ENCODE peak calls at places on chromosomes 3 and 15, in eight cellular contexts. U, O, R, E, D, S, V and K are unnamed samples.

GRCh38 chr3:12237912-12238650 is 50.8 kb upstream of the PPARG start:
- DNase-seq in R (no peak), O (no peak), E (no peak), U (no peak), S (no peak), D (no peak), V (no peak), K (no peak)

GRCh38 chr3:15454965-15455364 is 27.6 kb downstream of the EAF1 start:
- DNase-seq in S (no peak), V (no peak), E (no peak), O (peak; percentile 12), R (no peak), D (no peak), U (no peak), K (no peak)

GRCh38 chr3:42402394-42403100 is 7.9 kb downstream of the LYZL4 start:
- DNase-seq in O (no peak), U (no peak), E (no peak), V (no peak), R (no peak), D (no peak), S (no peak), K (no peak)

GRCh38 chr15:66154581-66154980 is 99.0 kb downstream of the MEGF11 start:
- DNase-seq in O (no peak), R (no peak), E (no peak), S (no peak), U (no peak), V (no peak), D (no peak), K (no peak)

GRCh38 chr15:65101418-65101890 is 13.5 kb downstream of the UBAP1L start:
- DNase-seq in V (no peak), R (peak; percentile 83), U (no peak), S (peak; percentile 79), D (peak; percentile 60), E (peak; percentile 61), O (peak; percentile 90), K (peak; percentile 58)

GRCh38 chr3:70516081-70516480 is 203.6 kb upstream of the MDFIC2 start:
- DNase-seq in D (no peak), R (no peak), U (no peak), V (no peak), S (no peak), O (no peak), E (no peak), K (no peak)

GRCh38 chr15:81071130-81071529 is 62.9 kb upstream of the CFAP161 start:
- DNase-seq in D (peak; percentile 56), V (no peak), S (no peak), E (no peak), R (peak; percentile 68), O (no peak), U (no peak), K (no peak)

GRCh38 chr3:177378168-177378567 is 180.9 kb upstream of the TBL1XR1 start:
- DNase-seq in E (no peak), O (no peak), R (no peak), D (no peak), U (no peak), V (no peak), S (no peak), K (no peak)

GRCh38 chr3:25589104-25589782 is 75.5 kb downstream of the TOP2B start:
- DNase-seq in R (no peak), E (no peak), V (no peak), D (no peak), U (no peak), O (no peak), S (no peak), K (no peak)

GRCh38 chr3:177624523-177625495 is 427.5 kb upstream of the TBL1XR1 start:
- DNase-seq in E (no peak), R (no peak), S (no peak), D (peak; percentile 36), U (no peak), V (no peak), O (no peak), K (no peak)

GRCh38 chr3:17639257-17639656 is 103.2 kb downstream of the TBC1D5 start:
- DNase-seq in S (no peak), D (peak; percentile 66), E (no peak), U (no peak), V (no peak), R (peak; percentile 78), O (no peak), K (no peak)

GRCh38 chr15:100807028-100807427 is 72.6 kb upstream of the ALDH1A3 start:
- DNase-seq in E (no peak), V (no peak), D (no peak), S (no peak), U (no peak), O (no peak), R (no peak), K (no peak)

GRCh38 chr15:71691700-71692417 is 118.5 kb upstream of the NR2E3 start:
- DNase-seq in V (no peak), E (no peak), D (no peak), R (peak; percentile 84), O (no peak), U (no peak), S (no peak), K (no peak)

GRCh38 chr3:165462616-165463334 is 266.6 kb upstream of the SLITRK3 start:
- DNase-seq in V (no peak), U (no peak), S (no peak), D (no peak), O (no peak), R (peak; percentile 86), E (no peak), K (no peak)

GRCh38 chr3:187925326-187925725 is 180.1 kb upstream of the BCL6 start:
- DNase-seq in U (no peak), V (no peak), R (no peak), O (no peak), E (no peak), S (no peak), D (peak; percentile 32), K (no peak)

GRCh38 chr3:47578119-47578630 is 490 bp downstream of the CSPG5 start:
- DNase-seq in V (peak; percentile 5), D (peak; percentile 9), O (peak; percentile 87), S (peak; percentile 58), R (no peak), U (no peak), E (no peak), K (no peak)

GRCh38 chr3:111582114-111582461 is 13.1 kb downstream of the ZBED2 start:
- DNase-seq in R (peak; percentile 34), U (no peak), E (no peak), V (no peak), S (no peak), O (no peak), D (no peak), K (no peak)

GRCh38 chr15:83323296-83323711 is 38.8 kb upstream of the BNC1 start:
- DNase-seq in R (peak; percentile 95), V (no peak), D (peak; percentile 93), U (no peak), O (no peak), S (no peak), E (no peak), K (no peak)

GRCh38 chr3:113249111-113249510 is 37.8 kb downstream of the BOC start:
- DNase-seq in O (no peak), V (no peak), U (no peak), R (peak; percentile 47), D (peak; percentile 40), S (no peak), E (no peak), K (no peak)

GRCh38 chr15:99511865-99512632 is 53.7 kb upstream of the MEF2A start:
- DNase-seq in V (no peak), D (no peak), E (peak; percentile 60), R (peak; percentile 43), O (peak; percentile 92), U (no peak), S (no peak), K (peak; percentile 51)

GRCh38 chr3:140468407-140468806 is 209.5 kb upstream of the TRIM42 start:
- DNase-seq in S (no peak), E (no peak), O (peak; percentile 29), D (no peak), V (no peak), R (no peak), U (no peak), K (no peak)

GRCh38 chr3:107877936-107878335 is 212.9 kb downstream of the CD47 start:
- DNase-seq in D (no peak), V (no peak), S (no peak), U (no peak), O (no peak), R (no peak), E (no peak), K (no peak)

GRCh38 chr15:68426149-68426548 is 5.8 kb downstream of the ITGA11 start:
- DNase-seq in V (no peak), O (no peak), S (no peak), D (no peak), R (no peak), U (no peak), E (no peak), K (no peak)

GRCh38 chr15:48273047-48273446 is 58.2 kb upstream of the DUT start:
- DNase-seq in R (no peak), E (no peak), O (no peak), U (no peak), V (no peak), S (no peak), D (no peak), K (no peak)

GRCh38 chr3:52469001-52469400 is 13.6 kb downstream of the NISCH start:
- DNase-seq in R (no peak), U (no peak), E (no peak), D (no peak), O (no peak), V (no peak), S (no peak), K (no peak)

GRCh38 chr3:2523251-2523836 is 424.7 kb downstream of the CNTN4 start:
- DNase-seq in E (no peak), O (no peak), V (no peak), D (no peak), U (no peak), S (no peak), R (no peak), K (no peak)

GRCh38 chr3:171465768-171466167 is 5.6 kb upstream of the TNIK start:
- DNase-seq in O (no peak), R (peak; percentile 6), V (no peak), S (no peak), E (no peak), D (no peak), U (no peak), K (no peak)

GRCh38 chr3:115325539-115325938 is 178.5 kb upstream of the ZBTB20 start:
- DNase-seq in O (no peak), S (no peak), R (peak; percentile 55), E (peak; percentile 31), U (no peak), V (no peak), D (peak; percentile 64), K (peak; percentile 47)

GRCh38 chr3:24101676-24102168 is 156.6 kb downstream of the NR1D2 start:
- DNase-seq in V (no peak), R (peak; percentile 61), O (no peak), S (no peak), D (no peak), U (no peak), E (no peak), K (no peak)

GRCh38 chr3:56969851-56970250 is 90.6 kb upstream of the SPATA12 start:
- DNase-seq in O (no peak), S (no peak), U (no peak), D (no peak), R (no peak), E (no peak), V (no peak), K (no peak)